ENCODE peak calls at places on chromosomes 11 and 22, in six cellular contexts. U, I, O, G, D and S are unnamed samples.

GRCh38 chr22:49930596-49931412 is 12.4 kb downstream of the CRELD2 start:
- DNase-seq in U (peak; percentile 73), I (peak; percentile 85), O (no peak), G (peak; percentile 23), D (no peak), S (no peak)

GRCh38 chr11:86805873-86806310 is 5.5 kb downstream of the PRSS23 start:
- DNase-seq in U (no peak), I (no peak), O (no peak), G (no peak), D (no peak), S (no peak)

GRCh38 chr11:95156133-95156731 is 66.6 kb downstream of the ENDOD1 start:
- DNase-seq in U (no peak), I (no peak), O (no peak), G (no peak), D (no peak), S (no peak)

GRCh38 chr11:134725939-134726639 is 314.0 kb upstream of the B3GAT1 start:
- DNase-seq in U (no peak), I (peak; percentile 42), O (no peak), G (no peak), D (no peak), S (no peak)

GRCh38 chr11:13011366-13012036 is 2.4 kb downstream of the RASSF10 start:
- DNase-seq in U (no peak), I (no peak), O (no peak), G (no peak), D (no peak), S (no peak)

GRCh38 chr11:60164550-60165075 is 18.3 kb downstream of the MS4A6A start:
- DNase-seq in U (no peak), I (no peak), O (no peak), G (no peak), D (no peak), S (no peak)

GRCh38 chr11:123580557-123581275 is 73.7 kb downstream of the SCN3B start:
- DNase-seq in U (peak; percentile 45), I (peak; percentile 75), O (peak; percentile 49), G (peak; percentile 27), D (no peak), S (no peak)

GRCh38 chr11:95599959-95600586 is 189.5 kb downstream of the FAM76B start:
- DNase-seq in U (no peak), I (no peak), O (no peak), G (no peak), D (no peak), S (no peak)

GRCh38 chr11:108586600-108586999 is 7.0 kb downstream of the EXPH5 start:
- DNase-seq in U (no peak), I (peak; percentile 45), O (no peak), G (no peak), D (no peak), S (no peak)

GRCh38 chr11:119470316-119471266 is 47.6 kb upstream of the THY1 start:
- DNase-seq in U (peak; percentile 46), I (no peak), O (no peak), G (no peak), D (peak; percentile 83), S (no peak)

GRCh38 chr22:46432164-46433068 is 96.9 kb downstream of the TRMU start:
- DNase-seq in U (no peak), I (peak; percentile 63), O (no peak), G (no peak), D (no peak), S (no peak)
- H3K4me3 ChIP-seq in U (no peak overlapping the region), I (peak overlapping the region; percentile 34), O (no peak overlapping the region), G (peak overlapping the region; percentile 68), D (peak overlapping the region; percentile 25), S (peak overlapping the region; percentile 45)

DNA sequence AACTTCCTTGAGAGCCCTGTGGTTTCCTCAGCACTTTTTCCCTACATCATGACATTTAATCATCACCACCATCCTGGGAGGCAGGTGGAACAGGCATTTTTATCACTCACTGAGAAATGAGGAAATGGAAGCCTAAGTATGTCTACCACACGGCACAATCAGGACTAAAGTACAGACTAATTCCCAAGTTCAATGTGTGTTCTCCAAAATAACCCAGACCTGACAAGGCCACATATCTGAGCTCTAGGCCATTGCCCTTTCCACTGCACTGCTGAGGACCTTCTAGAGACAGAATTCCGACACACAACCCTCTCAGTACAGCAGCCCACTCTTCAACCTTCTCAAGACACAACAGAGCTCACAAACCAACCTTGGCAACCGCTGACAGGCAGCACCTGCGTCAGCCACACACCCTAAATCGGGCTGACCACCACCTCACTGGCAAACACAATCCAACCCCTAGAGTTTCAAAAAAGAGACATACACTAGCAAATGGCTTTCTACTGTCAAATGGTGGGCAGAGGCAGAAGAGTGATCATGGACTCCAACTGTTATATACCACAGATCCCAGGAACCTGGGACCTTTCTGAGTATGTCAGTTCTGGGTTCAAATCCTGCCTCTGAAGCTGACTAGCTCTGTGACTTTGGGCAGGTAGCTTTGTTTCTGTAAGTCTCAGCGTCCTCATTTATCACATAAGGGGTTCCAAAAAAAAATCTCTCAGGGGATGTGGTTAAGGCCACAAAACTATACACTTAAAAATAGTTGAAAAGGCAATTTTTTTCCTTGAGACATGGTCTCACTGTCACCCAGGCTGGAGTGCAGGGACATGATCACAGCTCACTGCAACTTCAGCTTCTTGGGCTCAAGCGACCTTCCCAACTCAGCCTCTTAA is 16.3 kb downstream of the SMCO4 start:
- DNase-seq in U (no peak), I (no peak), O (no peak), G (no peak), D (no peak), S (no peak)
- H3K4me3 ChIP-seq in U (no peak overlapping the region), I (no peak overlapping the region), O (no peak overlapping the region), G (no peak overlapping the region), D (no peak overlapping the region), S (no peak overlapping the region)

DNA sequence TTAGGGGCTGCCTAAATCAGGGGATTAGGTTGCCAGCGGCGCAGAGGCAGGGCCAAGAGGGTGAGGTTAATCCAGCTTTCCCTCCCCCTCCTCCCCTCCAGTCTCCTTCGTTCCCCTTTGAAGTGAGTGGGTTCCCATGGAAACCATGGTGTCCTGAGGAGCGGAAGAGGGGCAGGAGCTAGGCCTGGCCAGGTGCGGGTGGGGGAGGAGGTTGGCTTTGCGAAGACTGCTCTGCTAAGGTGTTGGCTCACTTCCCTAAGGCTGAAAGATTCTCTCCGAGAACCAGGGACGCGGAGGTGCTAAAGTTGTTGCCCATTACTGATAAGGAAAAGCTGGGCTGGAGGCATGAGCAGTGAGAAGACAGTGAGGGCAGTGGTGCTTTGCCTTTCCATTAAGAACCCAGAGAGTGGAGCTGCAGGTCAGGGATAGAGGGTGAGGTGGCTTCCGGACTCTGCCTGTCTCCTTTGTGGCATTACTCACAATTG is 124.6 kb downstream of the FEZ1 start:
- DNase-seq in U (no peak), I (no peak), O (peak; percentile 77), G (no peak), D (no peak), S (no peak)
- H3K4me3 ChIP-seq in U (no peak overlapping the region), I (no peak overlapping the region), O (no peak overlapping the region), G (no peak overlapping the region), D (no peak overlapping the region), S (no peak overlapping the region)

GRCh38 chr11:11856638-11857037 is 14.9 kb downstream of the USP47 start:
- DNase-seq in U (no peak), I (no peak), O (no peak), G (no peak), D (no peak), S (no peak)
- H3K4me3 ChIP-seq in U (no peak overlapping the region), I (no peak overlapping the region), O (no peak overlapping the region), G (no peak overlapping the region), D (no peak overlapping the region), S (no peak overlapping the region)

DNA sequence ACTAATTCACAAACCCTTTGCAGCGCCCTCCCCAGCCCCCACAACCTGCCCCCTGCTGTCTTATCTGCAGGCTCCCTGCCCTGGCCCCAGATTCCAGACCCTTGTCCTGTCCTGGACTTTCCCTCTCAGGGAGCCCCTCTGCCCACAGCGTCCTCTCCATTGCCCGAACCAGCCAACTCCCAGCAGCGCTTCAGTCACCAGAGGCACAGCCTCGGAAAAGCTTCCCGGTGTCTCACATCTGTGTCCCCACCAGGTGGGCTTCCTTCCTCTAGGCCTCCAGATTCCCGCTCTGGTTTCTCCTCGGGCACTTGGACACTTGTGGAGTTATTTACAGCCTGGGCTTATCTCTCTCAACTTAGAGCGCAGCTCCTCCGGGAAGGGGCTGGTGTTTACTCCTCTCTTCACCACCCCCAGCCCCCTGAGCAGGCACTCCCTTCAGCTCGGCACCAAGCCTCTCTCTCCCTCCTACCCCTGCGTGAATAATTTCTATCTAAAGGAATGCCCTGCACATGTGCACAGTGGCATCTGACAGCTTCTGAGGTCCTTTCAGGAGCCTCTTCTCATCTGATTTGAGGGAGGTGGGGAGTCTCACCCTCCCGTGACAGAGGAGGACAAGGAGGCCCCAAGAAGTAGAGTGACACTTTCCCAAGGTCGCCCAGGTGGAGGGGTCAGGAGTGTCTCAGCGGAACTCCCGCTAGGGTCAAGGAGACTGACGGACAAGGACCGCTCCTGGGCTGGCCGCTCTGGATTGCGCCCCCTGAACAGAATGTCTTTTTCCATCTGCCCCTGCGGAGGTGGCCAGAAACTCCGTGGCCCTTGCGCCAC is 838 bp downstream of the WNT11 start:
- DNase-seq in U (no peak), I (no peak), O (no peak), G (no peak), D (no peak), S (no peak)
- H3K4me3 ChIP-seq in U (no peak overlapping the region), I (peak overlapping the region; percentile 71), O (peak overlapping the region; percentile 37), G (peak overlapping the region; percentile 63), D (no peak overlapping the region), S (no peak overlapping the region)

GRCh38 chr11:5237384-5237783 is 3.1 kb upstream of the HBD start:
- DNase-seq in U (no peak), I (no peak), O (no peak), G (no peak), D (no peak), S (no peak)

GRCh38 chr11:5233268-5233667 is 1.0 kb downstream of the HBD start:
- DNase-seq in U (no peak), I (no peak), O (no peak), G (no peak), D (no peak), S (no peak)

GRCh38 chr11:5232150-5232549 is 2.1 kb downstream of the HBD start:
- DNase-seq in U (no peak), I (no peak), O (no peak), G (no peak), D (no peak), S (no peak)

GRCh38 chr11:5235364-5236095 is 1.2 kb upstream of the HBD start:
- DNase-seq in U (no peak), I (no peak), O (no peak), G (no peak), D (no peak), S (no peak)

DNA sequence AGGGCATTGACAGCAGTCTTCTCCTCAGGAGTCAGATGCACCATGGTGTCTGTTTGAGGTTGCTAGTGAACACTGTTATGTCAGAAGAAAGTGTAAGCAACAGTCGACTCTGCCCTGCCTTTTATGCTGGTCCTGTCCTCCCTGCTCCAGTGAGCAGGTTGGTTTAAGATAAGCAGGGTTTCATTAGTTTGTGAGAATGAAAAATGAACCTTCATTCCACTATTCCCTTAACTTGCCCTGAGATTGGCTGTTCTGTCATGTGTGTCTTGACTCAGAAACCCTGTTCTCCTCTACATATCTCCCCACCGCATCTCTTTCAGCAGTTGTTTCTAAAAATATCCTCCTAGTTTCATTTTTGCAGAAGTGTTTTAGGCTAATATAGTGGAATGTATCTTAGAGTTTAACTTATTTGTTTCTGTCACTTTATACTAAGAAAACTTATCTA is at the start of gene HBD:
- DNase-seq in U (peak; percentile 67), I (no peak), O (no peak), G (no peak), D (peak; percentile 21), S (no peak)
- H3K4me3 ChIP-seq in U (no peak within 1 kb of the TSS), I (no peak within 1 kb of the TSS), O (no peak within 1 kb of the TSS), G (no peak within 1 kb of the TSS), D (no peak within 1 kb of the TSS), S (no peak within 1 kb of the TSS)